ENCODE peak calls at places on chromosomes 7 and 10, in four cellular contexts. Y is IMR-90, D is endodermal cell, G is hepatocyte. R is an unnamed sample.

GRCh38 chr10:7107287-7107686 is 303.5 kb downstream of the SFMBT2 start:
- DNase-seq in D (no peak), G (peak), Y (peak), R (no peak)

GRCh38 chr7:156650042-156650441 is 9.5 kb downstream of the RNF32 start:
- DNase-seq in Y (no peak), G (peak), D (peak), R (no peak)

GRCh38 chr7:27138987-27139334 is 4.5 kb downstream of the HOXA5 start:
- DNase-seq in D (no peak), Y (no peak), G (no peak), R (no peak)

GRCh38 chr7:11706666-11707605 is 125.1 kb downstream of the THSD7A start:
- DNase-seq in Y (no peak), D (no peak), G (no peak), R (no peak)

GRCh38 chr7:116384936-116385635 is 114.5 kb upstream of the CAV2 start:
- DNase-seq in D (no peak), Y (peak), G (no peak), R (no peak)

GRCh38 chr7:23247602-23248335 is 1.2 kb downstream of the GPNMB start:
- DNase-seq in G (no peak), Y (no peak), D (peak), R (peak)

GRCh38 chr7:12456506-12456905 is 52.8 kb upstream of the VWDE start:
- DNase-seq in G (no peak), Y (no peak), D (no peak), R (no peak)

GRCh38 chr10:128563387-128563786 is 437.2 kb upstream of the MKI67 start:
- DNase-seq in D (no peak), G (no peak), Y (no peak), R (no peak)

GRCh38 chr7:122896509-122896908 is 10.2 kb upstream of the CADPS2 start:
- DNase-seq in D (no peak), Y (no peak), G (no peak), R (no peak)

GRCh38 chr10:128859738-128860386 is 607.2 kb upstream of the MGMT start:
- DNase-seq in G (peak), D (peak), Y (no peak), R (peak)

GRCh38 chr10:102452672-102453340 is 1.5 kb upstream of the C10orf95 start:
- DNase-seq in G (peak), D (no peak), Y (peak), R (peak)

GRCh38 chr7:115933463-115933862 is 97.1 kb downstream of the TFEC start:
- DNase-seq in Y (no peak), D (no peak), G (no peak), R (no peak)

GRCh38 chr7:55074008-55074499 is 55.2 kb downstream of the EGFR start:
- DNase-seq in G (peak), D (no peak), Y (peak), R (no peak)

GRCh38 chr10:11476035-11476434 is 135.4 kb downstream of the USP6NL start:
- DNase-seq in Y (no peak), D (no peak), G (no peak), R (no peak)

GRCh38 chr10:46544989-46545791 is 11.3 kb downstream of the GPRIN2 start:
- DNase-seq in D (peak), Y (no peak), G (no peak), R (no peak)

GRCh38 chr7:46830-47140 is 145.6 kb upstream of the FAM20C start:
- DNase-seq in D (no peak), Y (no peak), G (no peak), R (no peak)

GRCh38 chr10:15084502-15084922 is 4.1 kb downstream of the ACBD7 start:
- DNase-seq in G (peak), D (peak), Y (peak), R (peak)

GRCh38 chr7:25124485-25125136 is 449 bp downstream of the CYCS start:
- DNase-seq in G (no peak), Y (no peak), D (no peak), R (no peak)

GRCh38 chr10:97018251-97019212 is 167.2 kb downstream of the SLIT1 start:
- DNase-seq in D (peak), G (no peak), Y (no peak), R (no peak)

GRCh38 chr10:72720814-72721665 is 29.1 kb downstream of the MCU start:
- DNase-seq in D (no peak), G (no peak), Y (peak), R (no peak)

GRCh38 chr10:132005147-132005546 is 23.4 kb upstream of the BNIP3 start:
- DNase-seq in Y (no peak), G (no peak), D (no peak), R (no peak)

GRCh38 chr10:109977382-109977806 is 30.4 kb upstream of the ADD3 start:
- DNase-seq in G (peak), D (no peak), Y (no peak), R (no peak)

GRCh38 chr10:43857206-43857952 is 208.7 kb upstream of the ZNF32 start:
- DNase-seq in G (no peak), Y (peak), D (no peak), R (no peak)

GRCh38 chr7:124171068-124171467 is 138.2 kb upstream of the TMEM229A start:
- DNase-seq in Y (peak), G (peak), D (peak), R (no peak)

GRCh38 chr10:47028466-47028865 is 117.2 kb downstream of the PTPN20 start:
- DNase-seq in Y (no peak), G (no peak), D (peak), R (peak)

DNA sequence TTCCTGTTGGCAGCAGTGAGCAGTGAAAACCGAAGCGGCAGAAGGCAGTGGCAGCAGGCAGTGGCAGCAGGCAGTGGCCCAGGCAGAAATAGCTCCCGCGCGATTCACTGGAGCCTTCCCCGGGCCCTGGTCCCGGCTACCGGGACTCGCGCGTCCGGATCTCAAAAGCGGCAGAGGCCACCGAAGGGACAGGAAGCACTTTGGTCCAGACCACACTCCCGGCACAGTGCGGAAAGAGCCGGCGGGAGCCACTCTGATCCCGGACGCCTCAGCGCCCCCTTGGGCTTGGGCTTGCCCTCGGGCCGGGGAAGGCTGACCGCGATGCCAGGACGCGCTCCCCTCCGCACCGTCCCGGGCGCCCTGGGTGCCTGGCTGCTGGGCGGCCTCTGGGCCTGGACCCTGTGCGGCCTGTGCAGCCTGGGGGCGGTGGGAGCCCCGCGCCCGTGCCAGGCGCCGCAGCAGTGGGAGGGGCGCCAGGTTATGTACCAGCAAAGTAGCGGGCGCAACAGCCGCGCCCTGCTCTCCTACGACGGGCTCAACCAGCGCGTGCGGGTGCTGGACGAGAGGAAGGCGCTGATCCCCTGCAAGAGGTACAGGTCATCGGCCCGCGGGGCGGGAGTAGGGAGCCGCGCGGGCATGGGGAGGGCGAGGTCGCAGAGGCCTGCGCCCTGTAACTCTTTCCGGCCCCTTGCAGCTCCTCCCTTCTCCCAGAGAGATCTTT is at the start of gene EPDR1:
- DNase-seq in D (peak), G (peak), Y (no peak), R (no peak)
- H3K4me3 ChIP-seq in D (peak), G (peak), Y (no peak), R (peak)

DNA sequence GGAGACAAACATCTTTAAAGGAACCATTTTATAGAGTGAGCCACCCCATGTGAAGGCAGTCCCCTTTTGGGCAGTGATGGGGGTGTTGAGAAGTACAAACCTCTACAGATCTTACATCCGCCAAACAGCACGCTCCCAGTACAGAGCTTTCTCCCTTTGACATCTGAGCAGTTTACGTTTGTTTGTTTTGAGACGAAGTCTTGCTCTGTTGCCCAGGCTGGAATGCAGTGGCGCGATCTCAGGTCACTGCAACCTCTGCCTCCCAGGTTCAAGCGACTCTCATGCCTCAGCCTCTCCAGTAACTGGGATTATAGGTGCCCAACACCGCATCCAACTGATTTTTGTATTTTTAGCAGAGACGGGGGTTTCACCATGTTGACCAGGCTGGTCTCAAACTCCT is 128.9 kb downstream of the CCDC3 start:
- DNase-seq in G (no peak), D (no peak), Y (no peak), R (no peak)
- H3K4me3 ChIP-seq in G (no peak), D (no peak), Y (no peak), R (no peak)

GRCh38 chr10:23452010-23452655 is 13.3 kb downstream of the OTUD1 start:
- DNase-seq in G (no peak), Y (no peak), D (no peak), R (no peak)
- H3K4me3 ChIP-seq in G (no peak), Y (no peak), D (no peak), R (no peak)

GRCh38 chr10:89302628-89303027 is 782 bp downstream of the IFIT2 start:
- DNase-seq in G (no peak), Y (no peak), D (no peak), R (no peak)
- H3K4me3 ChIP-seq in G (no peak), Y (no peak), D (no peak), R (peak)